ENCODE peak calls at places on chromosomes 5 and 9, in nine cellular contexts. V is HepG2, F is IMR-90, C is uterus, T is astrocyte, X is PC-9, R is tibial artery, H is lung, U is A549. G is an unnamed sample. For H3K4me1, the result is how much of the 10 kb centered on the place peaks cover.

GRCh38 chr5:54760182-54760935 is 225.0 kb downstream of the ESM1 start:
- DNase-seq in V (no peak), F (peak), C (no peak), T (no peak), X (no peak), R (no peak), H (no peak), U (no peak), G (no peak)

GRCh38 chr9:81479573-81479972 is 209.8 kb downstream of the TLE1 start:
- DNase-seq in V (no peak), F (no peak), C (no peak), T (no peak), X (no peak), R (no peak), H (no peak), U (no peak), G (no peak)

GRCh38 chr5:138668981-138669380 is 84.2 kb upstream of the CTNNA1 start:
- DNase-seq in V (no peak), F (no peak), C (no peak), T (peak), X (peak), R (no peak), H (no peak), U (no peak), G (no peak)

GRCh38 chr5:86838078-86838477 is 220.3 kb downstream of the COX7C start:
- DNase-seq in V (no peak), F (no peak), C (no peak), T (no peak), X (no peak), R (no peak), H (no peak), U (no peak), G (no peak)

GRCh38 chr9:89536618-89537017 is 38.7 kb upstream of the SEMA4D start:
- DNase-seq in V (no peak), F (no peak), C (no peak), T (no peak), X (no peak), R (no peak), H (no peak), U (no peak), G (no peak)

GRCh38 chr9:16930578-16930977 is 60.1 kb upstream of the BNC2 start:
- DNase-seq in V (no peak), F (no peak), C (no peak), T (no peak), X (no peak), R (no peak), H (no peak), U (no peak), G (no peak)

GRCh38 chr5:175590471-175590881 is 67.4 kb upstream of the HRH2 start:
- DNase-seq in V (no peak), F (peak), C (no peak), T (peak), X (peak), R (no peak), H (no peak), U (no peak), G (no peak)

GRCh38 chr9:32705059-32705458 is 69.6 kb upstream of the TAF1L start:
- DNase-seq in V (no peak), F (peak), C (no peak), T (peak), X (peak), R (no peak), H (no peak), U (no peak), G (no peak)

GRCh38 chr9:71955300-71955915 is 44.0 kb downstream of the C9orf85 start:
- DNase-seq in V (no peak), F (no peak), C (no peak), T (no peak), X (no peak), R (no peak), H (no peak), U (no peak), G (no peak)

GRCh38 chr5:135213034-135213386 is 179.0 kb upstream of the PITX1 start:
- DNase-seq in V (no peak), F (no peak), C (no peak), T (no peak), X (no peak), R (no peak), H (peak), U (no peak), G (no peak)

GRCh38 chr9:95613670-95614069 is 96.9 kb upstream of the PTCH1 start:
- DNase-seq in V (no peak), F (no peak), C (no peak), T (no peak), X (no peak), R (no peak), H (no peak), U (no peak), G (no peak)

GRCh38 chr9:114339130-114339908 is 9.7 kb downstream of the ORM2 start:
- DNase-seq in V (peak), F (peak), C (peak), T (no peak), X (no peak), R (no peak), H (peak), U (peak), G (no peak)

GRCh38 chr5:156379198-156379597 is 52.2 kb downstream of the SGCD start:
- DNase-seq in V (no peak), F (no peak), C (no peak), T (no peak), X (no peak), R (no peak), H (no peak), U (no peak), G (no peak)

GRCh38 chr9:98793031-98793430 is 3.3 kb downstream of the ANKS6 start:
- DNase-seq in V (no peak), F (no peak), C (no peak), T (no peak), X (peak), R (no peak), H (no peak), U (no peak), G (no peak)

GRCh38 chr9:6198251-6198650 is 17.4 kb upstream of the IL33 start:
- DNase-seq in V (no peak), F (no peak), C (no peak), T (no peak), X (no peak), R (no peak), H (no peak), U (no peak), G (no peak)

GRCh38 chr5:87360132-87360531 is 52.6 kb downstream of the CCNH start:
- DNase-seq in V (no peak), F (no peak), C (no peak), T (no peak), X (no peak), R (no peak), H (no peak), U (no peak), G (no peak)

GRCh38 chr5:172106511-172107356 is 81.3 kb downstream of the STK10 start:
- DNase-seq in V (no peak), F (no peak), C (peak), T (no peak), X (no peak), R (no peak), H (peak), U (peak), G (peak)

GRCh38 chr5:30387974-30388632 is 805.4 kb upstream of the CDH6 start:
- DNase-seq in V (no peak), F (no peak), C (no peak), T (no peak), X (no peak), R (no peak), H (no peak), U (no peak), G (no peak)

GRCh38 chr5:147509041-147509709 is 693 bp downstream of the DPYSL3 start:
- DNase-seq in V (no peak), F (peak), C (peak), T (no peak), X (no peak), R (peak), H (no peak), U (no peak), G (peak)

GRCh38 chr9:134545213-134546211 is 96.1 kb upstream of the COL5A1 start:
- DNase-seq in V (no peak), F (peak), C (no peak), T (peak), X (no peak), R (peak), H (no peak), U (no peak), G (no peak)

GRCh38 chr5:34609951-34610431 is 46.1 kb upstream of the RAI14 start:
- DNase-seq in V (no peak), F (peak), C (no peak), T (peak), X (no peak), R (no peak), H (no peak), U (no peak), G (no peak)

GRCh38 chr9:85713897-85714296 is 27.9 kb downstream of the AGTPBP1 start:
- DNase-seq in V (no peak), F (no peak), C (no peak), T (peak), X (no peak), R (no peak), H (no peak), U (no peak), G (no peak)

GRCh38 chr5:6715758-6716633 is 2.8 kb downstream of the TENT4A start:
- DNase-seq in V (no peak), F (no peak), C (no peak), T (no peak), X (peak), R (peak), H (peak), U (no peak), G (no peak)

GRCh38 chr9:96491079-96491879 is 41.3 kb downstream of the HABP4 start:
- DNase-seq in V (peak), F (peak), C (no peak), T (peak), X (no peak), R (no peak), H (no peak), U (no peak), G (no peak)

GRCh38 chr9:95018099-95018927 is 291.8 kb downstream of the AOPEP start:
- DNase-seq in V (peak), F (peak), C (no peak), T (peak), X (no peak), R (no peak), H (no peak), U (peak), G (no peak)

GRCh38 chr5:120697147-120697546 is 233.0 kb downstream of the PRR16 start:
- DNase-seq in V (no peak), F (no peak), C (no peak), T (no peak), X (no peak), R (no peak), H (no peak), U (no peak), G (no peak)

GRCh38 chr5:73867344-73868335 is 241.6 kb downstream of the ARHGEF28 start:
- DNase-seq in V (no peak), F (peak), C (no peak), T (peak), X (no peak), R (no peak), H (no peak), U (no peak), G (no peak)

GRCh38 chr5:139415221-139415861 is 11.5 kb upstream of the SPATA24 start:
- DNase-seq in V (no peak), F (no peak), C (no peak), T (no peak), X (no peak), R (no peak), H (no peak), U (no peak), G (no peak)

GRCh38 chr5:77229887-77230286 is 19.4 kb downstream of the PDE8B start:
- DNase-seq in V (no peak), F (no peak), C (no peak), T (no peak), X (no peak), R (no peak), H (no peak), U (no peak), G (no peak)

GRCh38 chr9:89254058-89254772 is 56.8 kb upstream of the CKS2 start:
- DNase-seq in V (no peak), F (no peak), C (no peak), T (no peak), X (no peak), R (no peak), H (no peak), U (no peak), G (no peak)

GRCh38 chr5:81755320-81755719 is 4.4 kb upstream of the SSBP2 start:
- DNase-seq in V (peak), F (peak), C (peak), T (peak), X (peak), R (peak), H (peak), U (peak), G (no peak)

GRCh38 chr5:157912621-157913325 is 53.8 kb upstream of the CLINT1 start:
- DNase-seq in V (no peak), F (no peak), C (no peak), T (no peak), X (peak), R (no peak), H (peak), U (no peak), G (no peak)

GRCh38 chr5:34497031-34497808 is 158.9 kb upstream of the RAI14 start:
- DNase-seq in V (no peak), F (no peak), C (peak), T (no peak), X (no peak), R (peak), H (no peak), U (no peak), G (no peak)

GRCh38 chr5:165057156-165057555 is 1551.7 kb downstream of the MAT2B start:
- DNase-seq in V (no peak), F (no peak), C (no peak), T (no peak), X (no peak), R (no peak), H (no peak), U (no peak), G (no peak)

DNA sequence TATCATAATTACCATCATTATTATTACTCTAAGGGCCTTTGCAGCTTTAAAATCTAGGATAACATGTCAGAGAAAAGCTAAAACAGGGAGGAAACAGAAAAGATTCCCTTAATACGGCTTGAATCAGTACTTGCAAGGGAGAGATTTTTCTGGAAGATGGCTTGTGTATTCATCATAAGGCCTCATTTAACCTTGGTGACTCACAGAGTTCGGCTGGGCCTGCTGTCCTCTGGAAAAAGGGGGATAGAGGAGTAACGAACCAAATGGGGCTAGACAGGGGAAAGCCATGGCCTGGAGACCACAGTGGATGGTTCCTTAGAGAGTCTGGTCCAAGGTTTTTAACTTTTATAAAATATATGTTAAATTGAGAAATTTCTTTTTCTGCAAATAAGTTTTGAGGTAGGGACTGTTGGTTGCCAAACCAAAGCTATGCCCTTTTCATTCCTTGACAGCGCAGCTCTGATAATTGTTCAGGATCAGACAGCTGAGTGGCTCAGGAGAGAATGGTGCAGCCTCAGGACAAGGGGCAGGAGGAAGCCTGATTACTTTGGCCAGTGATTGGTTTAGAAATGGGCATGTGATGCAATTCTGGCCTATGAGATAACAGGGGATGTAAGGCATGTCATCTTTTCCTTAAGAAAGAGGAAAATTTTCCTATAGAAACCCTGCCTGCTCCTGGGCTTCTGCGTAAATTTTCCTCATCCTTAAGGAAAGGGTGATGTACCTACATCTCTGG is 25.6 kb upstream of the GSN start:
- DNase-seq in V (no peak), F (peak), C (no peak), T (peak), X (no peak), R (no peak), H (no peak), U (no peak), G (no peak)
- H3K4me1 ChIP-seq in V (under half), F (under half), C (under half), T (under half), X (under half), R (under half), H (under half), U (under half), G (under half)

DNA sequence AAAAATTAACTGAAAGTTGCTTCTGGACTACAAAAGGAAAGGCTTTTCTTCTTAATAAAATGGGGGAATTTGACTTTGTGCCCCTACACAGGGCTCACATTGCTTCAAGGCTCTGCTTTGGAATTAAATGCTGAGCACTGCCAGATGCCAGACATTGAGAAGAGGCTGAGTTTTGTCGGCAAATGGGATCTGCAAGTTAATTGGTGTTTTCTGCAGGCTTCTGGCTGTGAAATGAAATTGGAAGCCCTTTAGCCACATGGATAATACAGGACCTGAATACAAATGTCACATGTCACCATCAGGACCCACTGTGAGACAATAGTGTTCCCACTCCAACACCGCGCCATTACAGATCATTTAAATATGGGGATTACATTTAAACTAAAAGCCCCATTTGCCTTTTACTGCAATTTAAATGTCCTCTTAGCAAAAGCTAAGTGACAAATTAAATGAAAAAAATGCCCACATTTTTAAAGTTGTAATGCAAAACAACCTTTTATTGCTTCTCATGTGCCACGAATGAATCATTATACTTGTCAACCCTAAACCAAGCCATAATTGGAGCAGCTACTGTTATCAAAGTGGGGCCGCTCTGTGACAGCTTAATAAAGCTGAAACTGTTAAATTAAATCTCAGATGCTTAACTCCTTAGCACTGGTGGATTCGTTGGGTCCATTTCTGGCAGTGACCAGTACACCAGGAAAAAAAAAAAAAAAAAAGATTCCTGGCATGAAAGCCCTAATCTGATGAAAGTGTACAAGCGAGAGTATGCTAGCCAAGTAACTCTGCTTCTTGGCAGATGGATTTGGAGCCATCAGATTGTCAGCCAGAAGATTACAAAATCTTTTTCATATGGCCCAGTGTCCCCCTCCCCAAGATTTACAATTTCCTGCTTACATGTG is 164.6 kb downstream of the ZSWIM6 start:
- DNase-seq in V (no peak), F (no peak), C (no peak), T (peak), X (no peak), R (no peak), H (no peak), U (no peak), G (no peak)
- H3K27ac ChIP-seq in V (no peak), F (no peak), C (no peak), T (no peak), X (no peak), R (no peak), H (no peak), U (no peak), G (no peak)

DNA sequence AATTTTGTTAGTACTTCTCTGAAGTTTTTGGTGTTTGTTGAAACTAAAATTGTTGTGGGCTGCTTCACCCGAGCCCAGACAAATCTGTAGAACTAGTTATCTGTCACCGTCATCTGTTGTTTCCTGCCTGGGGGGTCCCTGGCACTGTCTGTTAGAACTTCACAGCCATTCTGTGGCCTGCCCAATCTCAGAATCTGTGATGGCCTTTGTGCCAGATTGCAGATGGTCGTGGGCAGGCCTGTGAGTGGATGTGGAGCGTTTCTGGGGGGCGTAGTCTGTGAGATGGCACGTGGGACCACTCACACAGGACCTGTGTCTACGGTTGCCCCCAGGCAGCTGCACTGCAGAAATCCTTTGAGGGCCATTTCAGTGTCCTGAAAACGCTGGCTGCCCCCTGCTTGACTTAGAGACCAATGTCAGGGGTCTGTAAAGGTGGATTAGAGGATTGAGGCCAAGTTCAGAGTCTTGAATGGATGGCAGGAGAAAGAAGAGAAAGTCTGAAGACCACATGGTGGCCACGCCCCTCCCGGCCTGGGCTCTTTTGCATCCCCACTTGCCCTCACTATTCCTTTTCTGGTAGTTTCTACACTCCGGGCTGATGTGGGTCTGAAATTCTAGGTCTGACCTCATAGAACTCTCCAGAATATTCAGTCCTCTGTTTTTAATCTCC is 38.3 kb downstream of the TRIO start:
- DNase-seq in V (no peak), F (no peak), C (no peak), T (no peak), X (no peak), R (no peak), H (no peak), U (no peak), G (no peak)
- H3K4me1 ChIP-seq in V (half or more), F (half or more), C (under half), T (half or more), X (half or more), R (under half), H (under half), U (half or more), G (under half)

GRCh38 chr9:87973791-87974292 is 491 bp downstream of the CDK20 start:
- DNase-seq in V (no peak), F (no peak), C (no peak), T (no peak), X (no peak), R (no peak), H (no peak), U (no peak), G (no peak)
- H3K27ac ChIP-seq in V (no peak), F (no peak), C (peak), T (peak), X (no peak), R (peak), H (peak), U (peak), G (no peak)

GRCh38 chr5:36651775-36652685 is 45.6 kb downstream of the SLC1A3 start:
- DNase-seq in V (no peak), F (no peak), C (no peak), T (no peak), X (no peak), R (no peak), H (no peak), U (no peak), G (no peak)
- H3K4me1 ChIP-seq in V (under half), F (under half), C (under half), T (under half), X (under half), R (under half), H (under half), U (under half), G (under half)

DNA sequence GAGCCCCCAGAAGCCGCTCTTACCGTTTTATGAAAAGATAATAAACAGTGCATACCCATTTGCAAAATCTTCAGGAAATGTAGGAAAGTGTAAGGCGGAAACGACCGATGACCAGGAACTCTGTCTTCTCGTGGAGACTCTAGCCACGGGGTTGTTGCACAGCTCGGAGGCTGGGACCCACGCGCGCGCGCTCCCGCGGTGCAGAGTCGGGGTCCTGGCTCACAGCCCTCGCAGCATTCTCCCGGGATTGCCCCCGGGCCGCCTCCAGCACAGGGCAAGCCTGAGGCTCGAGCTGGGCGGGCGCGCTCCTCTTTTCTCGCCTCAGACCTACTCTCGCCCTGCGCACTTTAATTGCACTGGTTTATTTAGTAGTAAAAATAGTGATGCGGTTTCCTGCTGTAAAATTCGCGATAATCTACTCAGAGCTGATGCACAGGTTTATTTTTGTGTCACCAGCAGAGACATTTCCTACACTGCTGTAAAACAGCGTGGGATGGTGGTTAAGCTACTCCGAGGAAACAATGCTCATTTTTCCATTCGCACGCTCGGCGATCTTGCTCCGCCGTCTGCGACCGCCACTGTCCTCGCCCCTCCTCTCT is 15.5 kb downstream of the TRIM7 start:
- DNase-seq in V (no peak), F (peak), C (peak), T (no peak), X (no peak), R (no peak), H (no peak), U (no peak), G (peak)
- H3K27ac ChIP-seq in V (no peak), F (no peak), C (peak), T (no peak), X (no peak), R (peak), H (peak), U (peak), G (no peak)

G was measured in right lobe of liver.